ENCODE peak calls at places on chromosomes 6 and 20, in four cellular contexts. One of them, this sample, is unnamed.
A peak's percentile ranks its signal among the peaks of the same experiment; 100 is the strongest.

GRCh38 chr20:8534368-8534767 is 402.3 kb downstream of the PLCB1 start:
- DNase-seq in GM23338: peak; percentile 61
- DNase-seq in neural progenitor cell: peak; percentile 45
- DNase-seq in PC-3: no peak
- DNase-seq in this sample: no peak

GRCh38 chr6:161498359-161498758 is 224.5 kb upstream of the AGPAT4 start:
- DNase-seq in GM23338: peak; percentile 85
- DNase-seq in neural progenitor cell: peak; percentile 84
- DNase-seq in PC-3: peak; percentile 77
- DNase-seq in this sample: no peak

GRCh38 chr20:6768228-6769185 is 1.0 kb downstream of the BMP2 start:
- DNase-seq in GM23338: peak; percentile 46
- DNase-seq in neural progenitor cell: peak; percentile 51
- DNase-seq in PC-3: no peak
- DNase-seq in this sample: no peak

GRCh38 chr6:101398716-101399626 is 5.5 kb downstream of the GRIK2 start:
- DNase-seq in GM23338: peak; percentile 21
- DNase-seq in neural progenitor cell: peak; percentile 34
- DNase-seq in PC-3: no peak
- DNase-seq in this sample: no peak

GRCh38 chr6:81241717-81242116 is 510.8 kb downstream of the TENT5A start:
- DNase-seq in GM23338: peak; percentile 68
- DNase-seq in neural progenitor cell: peak; percentile 43
- DNase-seq in PC-3: peak; percentile 52
- DNase-seq in this sample: no peak

GRCh38 chr6:43983632-43984031 is 143.6 kb downstream of the MRPL14 start:
- DNase-seq in GM23338: no peak
- DNase-seq in neural progenitor cell: no peak
- DNase-seq in PC-3: no peak
- DNase-seq in this sample: no peak

GRCh38 chr6:73854998-73855718 is 159.2 kb downstream of the CD109 start:
- DNase-seq in GM23338: peak; percentile 83
- DNase-seq in neural progenitor cell: peak; percentile 75
- DNase-seq in PC-3: peak; percentile 76
- DNase-seq in this sample: peak; percentile 58

GRCh38 chr6:25027221-25027916 is 91.6 kb upstream of the RIPOR2 start:
- DNase-seq in GM23338: peak; percentile 69
- DNase-seq in neural progenitor cell: no peak
- DNase-seq in PC-3: no peak
- DNase-seq in this sample: no peak

GRCh38 chr20:64239449-64240242 is 15.9 kb upstream of the PCMTD2 start:
- DNase-seq in GM23338: no peak
- DNase-seq in neural progenitor cell: no peak
- DNase-seq in PC-3: no peak
- DNase-seq in this sample: no peak

GRCh38 chr6:32108094-32108627 is 977 bp downstream of the TNXB start:
- DNase-seq in GM23338: peak; percentile 56
- DNase-seq in neural progenitor cell: peak; percentile 21
- DNase-seq in PC-3: peak; percentile 58
- DNase-seq in this sample: no peak

GRCh38 chr6:32153835-32154513 is at the start of gene PPT2:
- DNase-seq in GM23338: peak; percentile 96
- DNase-seq in neural progenitor cell: peak; percentile 93
- DNase-seq in PC-3: peak; percentile 89
- DNase-seq in this sample: peak; percentile 93

GRCh38 chr6:63121166-63121565 is 90.1 kb upstream of the FKBP1C start:
- DNase-seq in GM23338: peak; percentile 37
- DNase-seq in neural progenitor cell: no peak
- DNase-seq in PC-3: no peak
- DNase-seq in this sample: no peak

GRCh38 chr20:49821850-49822249 is 9.2 kb downstream of the SLC9A8 start:
- DNase-seq in GM23338: no peak
- DNase-seq in neural progenitor cell: no peak
- DNase-seq in PC-3: peak; percentile 37
- DNase-seq in this sample: peak; percentile 64

GRCh38 chr6:32086661-32087573 is 22.2 kb downstream of the TNXB start:
- DNase-seq in GM23338: peak; percentile 82
- DNase-seq in neural progenitor cell: no peak
- DNase-seq in PC-3: peak; percentile 79
- DNase-seq in this sample: no peak

GRCh38 chr20:35954200-35954906 is at the start of gene SCAND1:
- DNase-seq in GM23338: peak; percentile 99
- DNase-seq in neural progenitor cell: peak; percentile 99
- DNase-seq in PC-3: peak; percentile 99
- DNase-seq in this sample: peak; percentile 100

GRCh38 chr6:144897441-144897921 is 612.3 kb downstream of the UTRN start:
- DNase-seq in GM23338: no peak
- DNase-seq in neural progenitor cell: no peak
- DNase-seq in PC-3: peak; percentile 94
- DNase-seq in this sample: no peak

GRCh38 chr6:2147737-2148448 is 97.5 kb downstream of the GMDS start:
- DNase-seq in GM23338: no peak
- DNase-seq in neural progenitor cell: no peak
- DNase-seq in PC-3: peak; percentile 21
- DNase-seq in this sample: no peak

GRCh38 chr6:129381885-129382284 is 328.1 kb downstream of the ARHGAP18 start:
- DNase-seq in GM23338: no peak
- DNase-seq in neural progenitor cell: no peak
- DNase-seq in PC-3: no peak
- DNase-seq in this sample: no peak

GRCh38 chr6:134373282-134373922 is 55.5 kb upstream of the SGK1 start:
- DNase-seq in GM23338: no peak
- DNase-seq in neural progenitor cell: no peak
- DNase-seq in PC-3: peak; percentile 51
- DNase-seq in this sample: peak; percentile 39

GRCh38 chr20:49976542-49976941 is 6.2 kb upstream of the SNAI1 start:
- DNase-seq in GM23338: no peak
- DNase-seq in neural progenitor cell: no peak
- DNase-seq in PC-3: peak; percentile 89
- DNase-seq in this sample: no peak

GRCh38 chr6:129576456-129576855 is 133.5 kb downstream of the ARHGAP18 start:
- DNase-seq in GM23338: no peak
- DNase-seq in neural progenitor cell: no peak
- DNase-seq in PC-3: no peak
- DNase-seq in this sample: no peak

GRCh38 chr6:145502417-145502816 is 232.9 kb downstream of the EPM2A start:
- DNase-seq in GM23338: no peak
- DNase-seq in neural progenitor cell: no peak
- DNase-seq in PC-3: peak; percentile 11
- DNase-seq in this sample: no peak

GRCh38 chr20:41467690-41468089 is 101.1 kb upstream of the EMILIN3 start:
- DNase-seq in GM23338: no peak
- DNase-seq in neural progenitor cell: no peak
- DNase-seq in PC-3: no peak
- DNase-seq in this sample: no peak

GRCh38 chr6:130933712-130934200 is 106.5 kb downstream of the SMLR1 start:
- DNase-seq in GM23338: peak; percentile 43
- DNase-seq in neural progenitor cell: no peak
- DNase-seq in PC-3: peak; percentile 86
- DNase-seq in this sample: no peak

GRCh38 chr20:63376283-63377250 is 15.4 kb upstream of the CHRNA4 start:
- DNase-seq in GM23338: no peak
- DNase-seq in neural progenitor cell: no peak
- DNase-seq in PC-3: no peak
- DNase-seq in this sample: no peak

GRCh38 chr20:54129350-54129749 is 44.4 kb downstream of the CYP24A1 start:
- DNase-seq in GM23338: no peak
- DNase-seq in neural progenitor cell: no peak
- DNase-seq in PC-3: no peak
- DNase-seq in this sample: no peak

GRCh38 chr20:15100506-15101160 is 763.2 kb upstream of the FLRT3 start:
- DNase-seq in GM23338: no peak
- DNase-seq in neural progenitor cell: no peak
- DNase-seq in PC-3: no peak
- DNase-seq in this sample: no peak

GRCh38 chr20:34985439-34986310 is 30.0 kb downstream of the MYH7B start:
- DNase-seq in GM23338: no peak
- DNase-seq in neural progenitor cell: no peak
- DNase-seq in PC-3: no peak
- DNase-seq in this sample: no peak

GRCh38 chr6:33699739-33700138 is 11.8 kb downstream of the UQCC2 start:
- DNase-seq in GM23338: no peak
- DNase-seq in neural progenitor cell: no peak
- DNase-seq in PC-3: no peak
- DNase-seq in this sample: no peak

GRCh38 chr6:31947864-31948263 is 2.0 kb downstream of the CFB start:
- DNase-seq in GM23338: no peak
- DNase-seq in neural progenitor cell: no peak
- DNase-seq in PC-3: no peak
- DNase-seq in this sample: no peak

GRCh38 chr20:45487231-45487635 is 17.7 kb downstream of the WFDC2 start:
- DNase-seq in GM23338: peak; percentile 76
- DNase-seq in neural progenitor cell: peak; percentile 54
- DNase-seq in PC-3: no peak
- DNase-seq in this sample: peak; percentile 10

GRCh38 chr6:46014054-46014453 is 1.6 kb downstream of the CLIC5 start:
- DNase-seq in GM23338: no peak
- DNase-seq in neural progenitor cell: no peak
- DNase-seq in PC-3: no peak
- DNase-seq in this sample: no peak

GRCh38 chr6:90694802-90695201 is 107.9 kb upstream of the MAP3K7 start:
- DNase-seq in GM23338: no peak
- DNase-seq in neural progenitor cell: no peak
- DNase-seq in PC-3: no peak
- DNase-seq in this sample: no peak

GRCh38 chr20:46108435-46108841 is 9.7 kb upstream of the CD40 start:
- DNase-seq in GM23338: no peak
- DNase-seq in neural progenitor cell: no peak
- DNase-seq in PC-3: no peak
- DNase-seq in this sample: peak; percentile 44

GRCh38 chr6:130453230-130453629 is 87.4 kb downstream of the TMEM200A start:
- DNase-seq in GM23338: no peak
- DNase-seq in neural progenitor cell: no peak
- DNase-seq in PC-3: peak; percentile 70
- DNase-seq in this sample: no peak

GRCh38 chr6:26088344-26088743 is 1.1 kb downstream of the HFE start:
- DNase-seq in GM23338: no peak
- DNase-seq in neural progenitor cell: no peak
- DNase-seq in PC-3: no peak
- DNase-seq in this sample: no peak

GRCh38 chr20:62876826-62877728 is 15.5 kb upstream of the TCFL5 start:
- DNase-seq in GM23338: no peak
- DNase-seq in neural progenitor cell: no peak
- DNase-seq in PC-3: no peak
- DNase-seq in this sample: no peak

GRCh38 chr6:169825558-169826225 is 74.3 kb downstream of the ERMARD start:
- DNase-seq in GM23338: no peak
- DNase-seq in neural progenitor cell: no peak
- DNase-seq in PC-3: no peak
- DNase-seq in this sample: no peak

GRCh38 chr6:106745824-106746610 is 116.6 kb downstream of the QRSL1 start:
- DNase-seq in GM23338: no peak
- DNase-seq in neural progenitor cell: no peak
- DNase-seq in PC-3: peak; percentile 86
- DNase-seq in this sample: no peak
- H4K20me1 ChIP-seq in GM23338: no peaks in the 10 kb centered on the region
- H4K20me1 ChIP-seq in neural progenitor cell: no peaks in the 10 kb centered on the region
- H4K20me1 ChIP-seq in PC-3: no peaks in the 10 kb centered on the region
- H4K20me1 ChIP-seq in this sample: no peaks in the 10 kb centered on the region

GRCh38 chr6:4017847-4018193 is 61.1 kb downstream of the FAM217A start:
- DNase-seq in GM23338: peak; percentile 49
- DNase-seq in neural progenitor cell: peak; percentile 34
- DNase-seq in PC-3: peak; percentile 50
- DNase-seq in this sample: peak; percentile 70
- H3K4me2 ChIP-seq in GM23338: peak overlapping the region; percentile 68
- H3K4me2 ChIP-seq in neural progenitor cell: peak overlapping the region; percentile 91
- H3K4me2 ChIP-seq in PC-3: peak overlapping the region; percentile 94
- H3K4me2 ChIP-seq in this sample: peak overlapping the region; percentile 98

DNA sequence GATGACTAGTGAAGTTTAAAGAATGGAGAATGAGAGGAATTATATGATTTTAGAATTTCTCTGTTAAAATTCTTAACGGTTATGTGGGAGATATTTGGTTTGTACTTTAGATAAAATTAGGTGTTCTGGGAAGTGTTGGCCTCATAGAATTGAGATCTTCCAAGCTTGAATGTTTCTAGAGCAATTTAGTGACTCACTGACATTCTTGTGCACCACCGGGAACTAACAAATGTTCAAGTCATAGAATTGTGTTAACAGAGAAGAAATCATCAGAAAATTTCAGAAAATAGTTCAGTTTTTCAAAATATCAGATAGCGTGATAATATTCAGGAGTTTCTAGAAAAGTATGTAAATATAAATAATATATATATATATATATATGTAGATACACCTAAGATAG is 67.9 kb upstream of the BMP5 start:
- DNase-seq in GM23338: no peak
- DNase-seq in neural progenitor cell: no peak
- DNase-seq in PC-3: no peak
- DNase-seq in this sample: no peak
- H3K27ac ChIP-seq in GM23338: no peak overlapping the region
- H3K27ac ChIP-seq in neural progenitor cell: no peak overlapping the region
- H3K27ac ChIP-seq in PC-3: no peak overlapping the region
- H3K27ac ChIP-seq in this sample: no peak overlapping the region

GRCh38 chr6:13694562-13694961 is 17.1 kb downstream of the RANBP9 start:
- DNase-seq in GM23338: no peak
- DNase-seq in neural progenitor cell: no peak
- DNase-seq in PC-3: no peak
- DNase-seq in this sample: no peak
- H4K20me1 ChIP-seq in GM23338: no peaks in the 10 kb centered on the region
- H4K20me1 ChIP-seq in neural progenitor cell: peaks cover 7% of the 10 kb centered on the region
- H4K20me1 ChIP-seq in PC-3: no peaks in the 10 kb centered on the region
- H4K20me1 ChIP-seq in this sample: peaks cover 10% of the 10 kb centered on the region

GRCh38 chr20:19859444-19859843 is 101.4 kb downstream of the RIN2 start:
- DNase-seq in GM23338: no peak
- DNase-seq in neural progenitor cell: no peak
- DNase-seq in PC-3: no peak
- DNase-seq in this sample: no peak

GRCh38 chr20:19861147-19861759 is 103.2 kb downstream of the RIN2 start:
- DNase-seq in GM23338: no peak
- DNase-seq in neural progenitor cell: no peak
- DNase-seq in PC-3: no peak
- DNase-seq in this sample: no peak

GRCh38 chr20:19855426-19855825 is 97.4 kb downstream of the RIN2 start:
- DNase-seq in GM23338: no peak
- DNase-seq in neural progenitor cell: no peak
- DNase-seq in PC-3: no peak
- DNase-seq in this sample: no peak

GRCh38 chr20:19860742-19861141 is 102.7 kb downstream of the RIN2 start:
- DNase-seq in GM23338: no peak
- DNase-seq in neural progenitor cell: no peak
- DNase-seq in PC-3: no peak
- DNase-seq in this sample: no peak

DNA sequence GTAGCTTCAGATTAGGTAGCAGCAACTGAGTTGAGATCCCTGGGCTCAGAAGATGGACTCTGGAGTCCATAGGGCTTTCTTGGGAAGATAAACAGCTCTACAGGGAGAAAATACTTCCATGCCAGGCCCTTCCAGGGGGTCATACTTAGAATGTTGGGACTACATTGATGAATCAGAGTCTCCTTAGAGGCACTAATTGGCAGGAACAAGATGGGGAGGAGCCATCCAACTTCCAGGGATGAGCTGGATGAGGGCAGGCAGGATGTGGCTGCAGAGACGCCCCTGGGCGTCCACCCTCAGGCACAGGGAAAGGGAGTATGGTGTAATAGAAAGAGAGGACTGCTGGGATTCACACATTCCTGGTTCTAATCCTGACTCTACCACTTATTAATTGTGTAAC is 100.9 kb downstream of the RIN2 start:
- DNase-seq in GM23338: no peak
- DNase-seq in neural progenitor cell: no peak
- DNase-seq in PC-3: peak; percentile 38
- DNase-seq in this sample: no peak
- H3K4me2 ChIP-seq in GM23338: no peak overlapping the region
- H3K4me2 ChIP-seq in neural progenitor cell: no peak overlapping the region
- H3K4me2 ChIP-seq in PC-3: no peak overlapping the region
- H3K4me2 ChIP-seq in this sample: no peak overlapping the region